ENCODE peak calls at places on chromosomes 7 and 10, in ten cellular contexts. N is glutamatergic neuron; R is upper lobe of right lung; Q is mucosa of descending colon; Y is amniotic epithelial cell; M is caudate nucleus; G is fibroblast of the conjunctiva; P is ascending aorta; T is left kidney; L is naive thymus-derived CD8-positive, alpha-beta T cell. W is an unnamed sample.

GRCh38 chr7:159109092-159110035 is 35.3 kb downstream of the VIPR2 start:
- DNase-seq in N (no peak), R (peak), Q (no peak), Y (no peak), M (no peak), G (no peak), P (peak), T (peak), L (no peak), W (no peak)

GRCh38 chr7:76225379-76225778 is 23.7 kb downstream of the SRRM3 start:
- DNase-seq in N (no peak), R (no peak), Q (no peak), Y (peak), M (no peak), G (no peak), P (no peak), T (peak), L (peak), W (no peak)

GRCh38 chr7:92133133-92133736 is 1.0 kb downstream of the CYP51A1 start:
- DNase-seq in N (no peak), R (no peak), Q (no peak), Y (peak), M (no peak), G (no peak), P (no peak), T (no peak), L (no peak), W (no peak)

GRCh38 chr10:48363617-48364355 is 57.3 kb downstream of the MAPK8 start:
- DNase-seq in N (no peak), R (no peak), Q (no peak), Y (peak), M (no peak), G (peak), P (no peak), T (peak), L (peak), W (no peak)

GRCh38 chr7:131328387-131329175 is 905 bp downstream of the MKLN1 start:
- DNase-seq in N (no peak), R (no peak), Q (no peak), Y (peak), M (no peak), G (no peak), P (no peak), T (no peak), L (no peak), W (no peak)

GRCh38 chr7:92527300-92528187 is 776 bp downstream of the PEX1 start:
- DNase-seq in N (peak), R (peak), Q (peak), Y (peak), M (no peak), G (peak), P (peak), T (peak), L (peak), W (no peak)

GRCh38 chr7:89857767-89858166 is 296.5 kb upstream of the STEAP1 start:
- DNase-seq in N (no peak), R (no peak), Q (no peak), Y (no peak), M (no peak), G (no peak), P (no peak), T (no peak), L (no peak), W (no peak)

GRCh38 chr7:3149961-3150516 is 106.4 kb upstream of the CARD11 start:
- DNase-seq in N (no peak), R (peak), Q (no peak), Y (no peak), M (no peak), G (no peak), P (no peak), T (peak), L (no peak), W (no peak)

GRCh38 chr7:48087349-48087748 is 1.7 kb upstream of the UPP1 start:
- DNase-seq in N (no peak), R (no peak), Q (no peak), Y (peak), M (no peak), G (peak), P (no peak), T (no peak), L (no peak), W (no peak)

GRCh38 chr7:29879609-29880008 is 73.3 kb downstream of the WIPF3 start:
- DNase-seq in N (no peak), R (no peak), Q (no peak), Y (peak), M (no peak), G (no peak), P (no peak), T (no peak), L (no peak), W (no peak)

GRCh38 chr10:99444676-99445075 is 14.3 kb upstream of the GOT1 start:
- DNase-seq in N (no peak), R (no peak), Q (no peak), Y (no peak), M (no peak), G (no peak), P (no peak), T (peak), L (no peak), W (no peak)

GRCh38 chr7:117970806-117971205 is 97.6 kb upstream of the CTTNBP2 start:
- DNase-seq in N (no peak), R (no peak), Q (no peak), Y (no peak), M (no peak), G (no peak), P (no peak), T (no peak), L (no peak), W (no peak)

GRCh38 chr7:157271991-157272324 is 64.8 kb upstream of the DNAJB6 start:
- DNase-seq in N (no peak), R (peak), Q (peak), Y (peak), M (no peak), G (peak), P (peak), T (no peak), L (no peak), W (no peak)

GRCh38 chr10:132893090-132893489 is 49.3 kb downstream of the CFAP46 start:
- DNase-seq in N (peak), R (peak), Q (no peak), Y (no peak), M (no peak), G (no peak), P (peak), T (peak), L (no peak), W (no peak)

GRCh38 chr7:138776156-138776833 is 21.5 kb upstream of the TMEM213 start:
- DNase-seq in N (no peak), R (no peak), Q (no peak), Y (no peak), M (no peak), G (no peak), P (no peak), T (no peak), L (no peak), W (no peak)

GRCh38 chr10:112634096-112634830 is 187.2 kb downstream of the VTI1A start:
- DNase-seq in N (no peak), R (no peak), Q (no peak), Y (no peak), M (no peak), G (no peak), P (no peak), T (no peak), L (no peak), W (no peak)

GRCh38 chr7:104328308-104328969 is at the start of gene LHFPL3:
- DNase-seq in N (peak), R (no peak), Q (peak), Y (no peak), M (peak), G (no peak), P (no peak), T (peak), L (no peak), W (peak)

GRCh38 chr10:81920213-81920829 is 45.3 kb downstream of the NRG3 start:
- DNase-seq in N (peak), R (no peak), Q (no peak), Y (no peak), M (no peak), G (no peak), P (no peak), T (no peak), L (no peak), W (no peak)

GRCh38 chr10:96073722-96074121 is 30.3 kb downstream of the CCNJ start:
- DNase-seq in N (no peak), R (no peak), Q (no peak), Y (peak), M (no peak), G (peak), P (no peak), T (no peak), L (no peak), W (no peak)

GRCh38 chr7:36387437-36388345 is 2.0 kb upstream of the ANLN start:
- DNase-seq in N (no peak), R (no peak), Q (no peak), Y (no peak), M (no peak), G (no peak), P (no peak), T (no peak), L (no peak), W (no peak)

GRCh38 chr10:31345886-31346285 is 26.9 kb downstream of the ZEB1 start:
- DNase-seq in N (no peak), R (no peak), Q (no peak), Y (peak), M (no peak), G (no peak), P (no peak), T (no peak), L (no peak), W (no peak)

GRCh38 chr7:2261611-2262010 is 19.6 kb downstream of the NUDT1 start:
- DNase-seq in N (no peak), R (no peak), Q (no peak), Y (no peak), M (no peak), G (no peak), P (no peak), T (no peak), L (peak), W (no peak)

GRCh38 chr7:107469836-107470416 is at the start of gene GPR22:
- DNase-seq in N (no peak), R (no peak), Q (no peak), Y (no peak), M (no peak), G (no peak), P (no peak), T (no peak), L (no peak), W (no peak)

GRCh38 chr7:100562195-100563099 is 11.3 kb downstream of the SAP25 start:
- DNase-seq in N (no peak), R (peak), Q (peak), Y (no peak), M (no peak), G (no peak), P (no peak), T (no peak), L (no peak), W (no peak)